ENCODE peak calls at places on chromosomes 11 and 22, in six cellular contexts. H is skeletal muscle cell, K is brain microvascular endothelial cell, S is coronary artery, D is ovary, X is choroid plexus epithelial cell. N is an unnamed sample.

GRCh38 chr11:64372802-64373597 is 14.0 kb downstream of the RPS6KA4 start:
- DNase-seq in D (peak), H (no peak), K (no peak), S (no peak), X (peak), N (peak)

GRCh38 chr22:49685686-49686085 is 142.0 kb downstream of the BRD1 start:
- DNase-seq in S (peak), X (no peak), K (no peak), H (no peak), D (no peak), N (no peak)

GRCh38 chr11:95863486-95864140 is 60.3 kb downstream of the MTMR2 start:
- DNase-seq in D (no peak), S (no peak), X (peak), K (peak), H (peak), N (peak)

GRCh38 chr11:131688056-131688693 is 317.8 kb downstream of the NTM start:
- DNase-seq in D (peak), X (peak), K (peak), S (peak), H (no peak), N (peak)

GRCh38 chr22:44994399-44995281 is 15.2 kb downstream of the PHF21B start:
- DNase-seq in X (no peak), S (no peak), D (no peak), H (no peak), K (no peak), N (no peak)

GRCh38 chr11:86209806-86210657 is 34.5 kb upstream of the EED start:
- DNase-seq in S (no peak), X (no peak), K (no peak), H (no peak), D (no peak), N (no peak)

GRCh38 chr11:102240502-102240901 is 76.8 kb upstream of the BIRC3 start:
- DNase-seq in X (peak), S (no peak), D (no peak), K (peak), H (no peak), N (peak)

GRCh38 chr11:117387992-117388765 is 60.5 kb downstream of the CEP164 start:
- DNase-seq in S (no peak), K (peak), X (peak), D (no peak), H (peak), N (peak)

GRCh38 chr22:24072361-24072760 is 61.3 kb downstream of the CABIN1 start:
- DNase-seq in D (no peak), H (no peak), X (no peak), K (no peak), S (peak), N (no peak)

GRCh38 chr22:35191412-35191811 is 65.9 kb upstream of the HMGXB4 start:
- DNase-seq in K (no peak), D (no peak), X (no peak), H (no peak), S (no peak), N (peak)

GRCh38 chr11:45655347-45655756 is 10.1 kb downstream of the CHST1 start:
- DNase-seq in K (peak), S (peak), D (peak), H (peak), X (peak), N (peak)

GRCh38 chr11:46492540-46492939 is 101.0 kb upstream of the CHRM4 start:
- DNase-seq in S (no peak), K (no peak), H (no peak), D (no peak), X (no peak), N (no peak)

GRCh38 chr11:32188785-32189184 is 97.9 kb downstream of the RCN1 start:
- DNase-seq in X (no peak), D (no peak), K (no peak), H (no peak), S (no peak), N (no peak)

GRCh38 chr11:108093128-108093904 is 28.1 kb upstream of the ACAT1 start:
- DNase-seq in X (peak), K (no peak), H (no peak), S (no peak), D (no peak), N (peak)

GRCh38 chr11:69499216-69499945 is 17.9 kb downstream of the LINC01488 start:
- DNase-seq in H (no peak), K (no peak), S (no peak), D (peak), X (peak), N (no peak)

GRCh38 chr22:37021710-37022482 is 2.4 kb downstream of the MPST start:
- DNase-seq in K (no peak), D (peak), H (no peak), X (peak), S (no peak), N (peak)

GRCh38 chr22:27718186-27719032 is 83.1 kb downstream of the MN1 start:
- DNase-seq in X (peak), S (peak), H (peak), K (peak), D (peak), N (peak)

GRCh38 chr11:20336056-20336455 is 27.5 kb upstream of the HTATIP2 start:
- DNase-seq in D (no peak), H (no peak), X (no peak), S (no peak), K (no peak), N (no peak)

GRCh38 chr11:111846640-111847039 is 24.7 kb downstream of the ALG9 start:
- DNase-seq in X (peak), D (no peak), H (peak), K (peak), S (no peak), N (peak)

GRCh38 chr11:36622431-36623136 is 24.5 kb upstream of the RAG2 start:
- DNase-seq in S (no peak), H (no peak), D (no peak), X (peak), K (peak), N (peak)

GRCh38 chr11:33125025-33125424 is 36.3 kb downstream of the CSTF3 start:
- DNase-seq in X (no peak), K (no peak), H (no peak), S (no peak), D (no peak), N (no peak)

GRCh38 chr11:73178092-73178539 is 36.0 kb upstream of the FCHSD2 start:
- DNase-seq in S (no peak), X (peak), D (peak), K (peak), H (peak), N (peak)

GRCh38 chr11:70790671-70791300 is 392.5 kb downstream of the CTTN start:
- DNase-seq in X (peak), D (no peak), S (no peak), H (no peak), K (no peak), N (no peak)

GRCh38 chr11:17145972-17146371 is 61.8 kb downstream of the PIK3C2A start:
- DNase-seq in S (no peak), H (no peak), K (no peak), D (no peak), X (no peak), N (no peak)

GRCh38 chr11:114280696-114281095 is 15.5 kb upstream of the NNMT start:
- DNase-seq in X (peak), H (peak), K (peak), S (no peak), D (peak), N (peak)

GRCh38 chr11:107679255-107680024 is 32.4 kb downstream of the SLN start:
- DNase-seq in S (no peak), D (no peak), X (no peak), K (no peak), H (no peak), N (no peak)

GRCh38 chr11:58567889-58568512 is 7.7 kb downstream of the LPXN start:
- DNase-seq in X (peak), K (peak), S (no peak), H (no peak), D (peak), N (peak)

GRCh38 chr22:38109391-38110000 is 988 bp downstream of the BAIAP2L2 start:
- DNase-seq in K (no peak), X (no peak), S (no peak), H (no peak), D (no peak), N (peak)

GRCh38 chr11:112958670-112959069 is 2.5 kb upstream of the NCAM1 start:
- DNase-seq in X (peak), K (no peak), S (no peak), H (no peak), D (no peak), N (peak)

DNA sequence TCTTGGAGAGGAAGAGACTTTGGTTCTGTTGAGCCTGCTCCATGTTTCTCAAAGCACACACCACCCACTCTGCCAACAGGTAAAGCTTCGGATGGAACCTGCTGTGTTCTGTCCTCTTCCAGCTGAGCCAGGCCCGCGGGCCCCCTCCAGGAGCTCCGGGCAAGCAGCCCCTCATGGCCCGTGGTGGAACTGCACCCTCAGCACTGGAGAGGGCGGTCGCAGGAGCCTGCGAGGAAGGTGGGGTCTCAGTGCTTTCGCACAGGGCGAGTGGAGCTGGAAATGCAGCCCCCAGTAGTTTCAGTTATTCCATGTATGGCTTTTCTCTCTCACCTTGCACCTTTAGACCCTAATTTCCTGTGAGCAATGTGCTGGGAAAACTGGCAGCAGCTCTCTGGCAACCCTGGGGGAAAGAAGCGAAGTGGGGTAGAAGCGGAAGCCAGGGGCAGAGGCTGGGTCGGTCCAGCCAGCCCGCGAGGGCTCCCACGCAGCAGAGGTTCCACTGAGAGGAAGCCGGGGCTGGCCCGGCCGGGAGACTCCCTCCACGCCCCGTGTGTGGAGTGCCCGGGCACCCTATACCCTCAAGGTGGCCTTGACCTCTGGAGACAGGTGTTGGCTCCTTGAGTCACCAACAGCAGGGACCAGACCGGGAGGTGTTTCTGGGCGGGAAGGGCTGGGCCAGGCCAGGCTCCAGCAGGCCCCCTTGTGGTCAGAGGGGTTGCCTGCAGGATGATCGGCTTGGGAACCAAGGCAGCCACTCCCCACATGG is 119.9 kb upstream of the TMEM45B start:
- DNase-seq in S (no peak), H (no peak), X (peak), D (peak), K (peak), N (peak)
- H3K4me3 ChIP-seq in S (peak), H (peak), X (peak), D (no peak), K (peak), N (peak)

DNA sequence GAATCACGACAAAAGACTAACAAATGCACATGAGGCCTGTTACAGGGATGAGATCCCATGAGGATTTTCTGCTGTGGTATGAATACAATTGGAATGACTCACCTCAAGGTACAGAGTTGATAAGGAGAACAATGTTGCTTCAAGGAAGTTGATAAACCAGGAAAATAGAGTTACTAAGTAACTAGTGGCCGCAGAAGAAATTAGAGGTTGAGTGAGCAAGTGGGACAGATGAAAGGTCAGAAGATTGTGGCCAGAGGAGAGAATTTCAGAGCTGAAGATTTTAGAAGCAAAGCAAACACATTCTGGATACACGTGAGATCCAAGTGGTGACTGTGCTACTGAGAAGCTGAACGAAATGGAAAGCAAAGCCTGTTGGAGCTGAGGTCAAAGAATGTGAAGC is 67.8 kb downstream of the CYB5R2 start:
- DNase-seq in X (peak), S (no peak), H (no peak), D (no peak), K (peak), N (peak)
- H3K4me3 ChIP-seq in X (no peak), S (no peak), H (no peak), D (no peak), K (no peak), N (no peak)

DNA sequence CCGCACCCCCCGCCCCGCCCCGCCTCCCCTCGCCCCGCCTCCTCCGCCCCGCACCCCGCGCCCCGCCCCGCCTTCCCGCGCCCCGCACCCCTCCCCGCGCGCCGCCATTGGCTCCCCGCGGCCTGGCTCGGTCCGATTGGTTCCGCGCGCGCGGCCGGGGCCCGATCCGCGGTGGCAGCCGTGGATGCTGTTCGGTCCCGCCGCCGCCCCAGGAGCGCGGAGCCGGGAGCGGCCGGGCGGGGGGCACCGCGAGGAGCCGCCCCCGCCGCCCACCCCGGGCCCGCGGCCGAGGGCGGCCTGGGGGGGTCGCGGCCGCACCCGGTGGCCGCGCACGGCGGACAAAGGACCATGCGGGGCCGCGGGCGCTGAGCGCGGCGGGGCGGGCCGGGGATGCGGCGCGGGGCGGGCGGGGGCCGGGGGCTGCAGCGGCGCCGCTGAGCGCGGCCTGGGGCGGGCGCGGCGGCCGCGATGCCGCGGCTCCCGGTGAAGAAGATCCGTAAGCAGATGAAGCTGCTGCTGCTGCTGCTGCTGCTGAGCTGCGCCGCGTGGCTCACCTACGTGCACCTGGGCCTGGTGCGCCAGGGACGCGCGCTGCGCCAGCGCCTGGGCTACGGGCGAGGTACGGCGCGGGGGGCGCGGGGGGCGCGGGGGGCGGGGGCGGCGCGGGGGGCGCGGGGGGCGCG is at the start of gene B4GALNT4:
- DNase-seq in D (peak), X (no peak), H (no peak), S (no peak), K (no peak), N (no peak)
- H3K4me3 ChIP-seq in D (peak), X (no peak), H (peak), S (peak), K (peak), N (peak)

GRCh38 chr11:122983438-122984185 is 2.0 kb upstream of the BSX start:
- DNase-seq in X (no peak), K (no peak), H (no peak), S (no peak), D (no peak), N (no peak)

GRCh38 chr11:122979815-122980656 is 1.6 kb downstream of the BSX start:
- DNase-seq in S (no peak), H (no peak), X (no peak), K (no peak), D (no peak), N (no peak)

GRCh38 chr11:122979103-122979814 is 2.4 kb downstream of the BSX start:
- DNase-seq in K (no peak), H (no peak), D (no peak), X (no peak), S (no peak), N (no peak)

GRCh38 chr11:122981388-122982264 is at the start of gene BSX:
- DNase-seq in S (no peak), X (peak), K (peak), H (no peak), D (peak), N (peak)

GRCh38 chr11:122984186-122985011 is 2.8 kb upstream of the BSX start:
- DNase-seq in X (peak), H (no peak), D (no peak), S (no peak), K (no peak), N (peak)
- H3K4me3 ChIP-seq in X (peak), H (peak), D (peak), S (peak), K (peak), N (peak)

GRCh38 chr11:76612226-76612625 is 58.3 kb downstream of the LRRC32 start:
- DNase-seq in H (no peak), S (peak), D (no peak), K (no peak), X (no peak), N (no peak)
- H3K4me3 ChIP-seq in H (no peak), S (no peak), D (no peak), K (no peak), X (no peak), N (no peak)

DNA sequence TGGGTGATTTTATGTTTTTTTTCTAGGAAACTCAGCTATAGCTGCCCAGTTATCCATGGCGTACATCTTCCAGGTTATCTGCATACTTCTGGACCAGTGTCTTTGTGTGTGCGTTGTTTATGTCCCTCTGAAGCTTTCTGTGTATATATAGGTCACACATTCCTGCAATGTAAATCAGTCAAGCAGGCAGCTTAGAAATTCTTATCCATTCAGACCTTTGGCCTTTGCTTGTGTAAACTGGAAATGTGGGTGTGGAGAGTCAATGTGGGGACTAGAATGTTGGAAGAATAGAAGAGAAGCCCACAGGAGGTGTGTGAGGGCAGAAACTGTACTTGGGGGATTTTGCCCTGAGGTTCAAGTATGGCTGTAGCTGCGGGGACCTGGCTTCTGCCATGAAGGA is 51.7 kb downstream of the BARX2 start:
- DNase-seq in X (no peak), S (no peak), D (no peak), K (no peak), H (no peak), N (no peak)
- H3K4me3 ChIP-seq in X (no peak), S (no peak), D (no peak), K (no peak), H (no peak), N (no peak)

DNA sequence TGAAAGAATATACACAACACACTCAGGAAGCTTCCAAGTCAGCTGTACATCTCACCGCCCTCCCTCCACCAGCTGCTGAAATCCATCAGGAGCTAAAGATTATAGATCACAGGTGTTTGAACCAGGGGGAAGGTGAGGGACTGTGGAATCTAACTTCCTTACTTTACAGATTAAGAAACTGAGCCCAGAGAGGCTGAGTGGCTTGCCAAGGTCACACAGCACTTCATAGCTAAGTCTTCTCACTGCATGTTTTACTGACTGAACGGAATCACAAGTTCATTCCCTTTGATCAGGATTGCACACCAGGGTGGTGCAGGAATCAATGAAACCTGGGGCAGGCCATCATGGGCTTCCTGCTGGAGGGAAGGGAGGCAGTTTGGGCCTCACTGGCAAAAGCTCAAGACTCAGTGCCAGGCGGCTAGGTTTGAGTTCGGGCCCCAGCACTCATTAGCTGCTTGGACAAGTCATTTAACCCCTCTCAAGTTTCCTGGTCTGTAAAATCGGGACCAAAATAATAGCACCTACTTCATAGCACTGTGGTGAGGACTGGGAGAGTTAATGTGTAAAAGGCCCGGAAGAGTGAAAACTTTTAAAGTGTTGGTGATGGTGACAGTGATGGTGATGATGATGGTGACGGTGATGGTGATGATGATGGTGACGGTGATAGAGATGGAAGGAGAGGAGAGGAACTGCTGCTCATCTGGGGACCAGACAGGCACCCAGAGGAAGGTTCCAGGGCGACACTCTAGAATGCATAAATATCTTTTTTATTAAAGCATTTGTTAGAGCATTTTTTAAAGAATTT is 8.2 kb downstream of the CD5 start:
- DNase-seq in K (no peak), D (no peak), H (no peak), S (no peak), X (no peak), N (no peak)
- H3K4me3 ChIP-seq in K (no peak), D (no peak), H (no peak), S (no peak), X (no peak), N (no peak)